ENCODE peak calls at places on chromosomes 5 and 9, in five cellular contexts. One of them, this sample, is unnamed.
A peak's percentile ranks its signal among the peaks of the same experiment; 100 is the strongest.

GRCh38 chr5:87853541-87853940 is 415.1 kb downstream of the TMEM161B start:
- ATAC-seq in stimulated activated memory B cell treated with anti-CD40 and anti-IgM and Interleukin-4, amounts not matched to agents 10 μg/mL and 1 μg/mL and 100 μg/mL, for 72 hours: no peak
- ATAC-seq in sciatic nerve: no peak
- ATAC-seq in CD8-positive, alpha-beta T cell: no peak
- ATAC-seq in activated CD8-positive, alpha-beta T cell treated with anti-CD3 and anti-CD28 coated beads for 36 hours: no peak
- ATAC-seq in this sample: no peak

GRCh38 chr9:105051897-105052296 is 123.9 kb upstream of the ABCA1 start:
- ATAC-seq in stimulated activated memory B cell treated with anti-CD40 and anti-IgM and Interleukin-4, amounts not matched to agents 10 μg/mL and 1 μg/mL and 100 μg/mL, for 72 hours: no peak
- ATAC-seq in sciatic nerve: no peak
- ATAC-seq in CD8-positive, alpha-beta T cell: no peak
- ATAC-seq in activated CD8-positive, alpha-beta T cell treated with anti-CD3 and anti-CD28 coated beads for 36 hours: peak; percentile 47
- ATAC-seq in this sample: peak; percentile 42

GRCh38 chr9:107100591-107100990 is 182.5 kb upstream of the RAD23B start:
- ATAC-seq in stimulated activated memory B cell treated with anti-CD40 and anti-IgM and Interleukin-4, amounts not matched to agents 10 μg/mL and 1 μg/mL and 100 μg/mL, for 72 hours: no peak
- ATAC-seq in sciatic nerve: no peak
- ATAC-seq in CD8-positive, alpha-beta T cell: no peak
- ATAC-seq in activated CD8-positive, alpha-beta T cell treated with anti-CD3 and anti-CD28 coated beads for 36 hours: no peak
- ATAC-seq in this sample: no peak

GRCh38 chr9:126721531-126722098 is 83.2 kb upstream of the ZBTB43 start:
- ATAC-seq in stimulated activated memory B cell treated with anti-CD40 and anti-IgM and Interleukin-4, amounts not matched to agents 10 μg/mL and 1 μg/mL and 100 μg/mL, for 72 hours: peak; percentile 41
- ATAC-seq in sciatic nerve: no peak
- ATAC-seq in CD8-positive, alpha-beta T cell: no peak
- ATAC-seq in activated CD8-positive, alpha-beta T cell treated with anti-CD3 and anti-CD28 coated beads for 36 hours: no peak
- ATAC-seq in this sample: no peak

GRCh38 chr5:55004728-55005127 is 19.3 kb upstream of the GZMK start:
- ATAC-seq in stimulated activated memory B cell treated with anti-CD40 and anti-IgM and Interleukin-4, amounts not matched to agents 10 μg/mL and 1 μg/mL and 100 μg/mL, for 72 hours: no peak
- ATAC-seq in sciatic nerve: no peak
- ATAC-seq in CD8-positive, alpha-beta T cell: no peak
- ATAC-seq in activated CD8-positive, alpha-beta T cell treated with anti-CD3 and anti-CD28 coated beads for 36 hours: no peak
- ATAC-seq in this sample: no peak

GRCh38 chr9:137459601-137460362 is 648 bp upstream of the NSMF start:
- ATAC-seq in stimulated activated memory B cell treated with anti-CD40 and anti-IgM and Interleukin-4, amounts not matched to agents 10 μg/mL and 1 μg/mL and 100 μg/mL, for 72 hours: no peak
- ATAC-seq in sciatic nerve: peak; percentile 1
- ATAC-seq in CD8-positive, alpha-beta T cell: no peak
- ATAC-seq in activated CD8-positive, alpha-beta T cell treated with anti-CD3 and anti-CD28 coated beads for 36 hours: no peak
- ATAC-seq in this sample: no peak

GRCh38 chr5:157222506-157223230 is 42.0 kb downstream of the ITK start:
- ATAC-seq in stimulated activated memory B cell treated with anti-CD40 and anti-IgM and Interleukin-4, amounts not matched to agents 10 μg/mL and 1 μg/mL and 100 μg/mL, for 72 hours: peak; percentile 54
- ATAC-seq in sciatic nerve: no peak
- ATAC-seq in CD8-positive, alpha-beta T cell: peak; percentile 80
- ATAC-seq in activated CD8-positive, alpha-beta T cell treated with anti-CD3 and anti-CD28 coated beads for 36 hours: peak; percentile 67
- ATAC-seq in this sample: peak; percentile 69

GRCh38 chr9:93660647-93661046 is 84.3 kb downstream of the PHF2 start:
- ATAC-seq in stimulated activated memory B cell treated with anti-CD40 and anti-IgM and Interleukin-4, amounts not matched to agents 10 μg/mL and 1 μg/mL and 100 μg/mL, for 72 hours: no peak
- ATAC-seq in sciatic nerve: no peak
- ATAC-seq in CD8-positive, alpha-beta T cell: no peak
- ATAC-seq in activated CD8-positive, alpha-beta T cell treated with anti-CD3 and anti-CD28 coated beads for 36 hours: no peak
- ATAC-seq in this sample: no peak

GRCh38 chr5:11415751-11416150 is 488.5 kb downstream of the CTNND2 start:
- ATAC-seq in stimulated activated memory B cell treated with anti-CD40 and anti-IgM and Interleukin-4, amounts not matched to agents 10 μg/mL and 1 μg/mL and 100 μg/mL, for 72 hours: no peak
- ATAC-seq in sciatic nerve: no peak
- ATAC-seq in CD8-positive, alpha-beta T cell: no peak
- ATAC-seq in activated CD8-positive, alpha-beta T cell treated with anti-CD3 and anti-CD28 coated beads for 36 hours: no peak
- ATAC-seq in this sample: no peak

GRCh38 chr5:18305288-18305899 is 671.1 kb downstream of the TAF11L14 start:
- ATAC-seq in stimulated activated memory B cell treated with anti-CD40 and anti-IgM and Interleukin-4, amounts not matched to agents 10 μg/mL and 1 μg/mL and 100 μg/mL, for 72 hours: peak; percentile 64
- ATAC-seq in sciatic nerve: no peak
- ATAC-seq in CD8-positive, alpha-beta T cell: no peak
- ATAC-seq in activated CD8-positive, alpha-beta T cell treated with anti-CD3 and anti-CD28 coated beads for 36 hours: no peak
- ATAC-seq in this sample: no peak

GRCh38 chr9:121196389-121196788 is 5.3 kb downstream of the RAB14 start:
- ATAC-seq in stimulated activated memory B cell treated with anti-CD40 and anti-IgM and Interleukin-4, amounts not matched to agents 10 μg/mL and 1 μg/mL and 100 μg/mL, for 72 hours: no peak
- ATAC-seq in sciatic nerve: no peak
- ATAC-seq in CD8-positive, alpha-beta T cell: no peak
- ATAC-seq in activated CD8-positive, alpha-beta T cell treated with anti-CD3 and anti-CD28 coated beads for 36 hours: peak; percentile 35
- ATAC-seq in this sample: no peak

GRCh38 chr9:135241381-135242380 is 154.2 kb downstream of the OLFM1 start:
- ATAC-seq in stimulated activated memory B cell treated with anti-CD40 and anti-IgM and Interleukin-4, amounts not matched to agents 10 μg/mL and 1 μg/mL and 100 μg/mL, for 72 hours: no peak
- ATAC-seq in sciatic nerve: no peak
- ATAC-seq in CD8-positive, alpha-beta T cell: no peak
- ATAC-seq in activated CD8-positive, alpha-beta T cell treated with anti-CD3 and anti-CD28 coated beads for 36 hours: no peak
- ATAC-seq in this sample: no peak

GRCh38 chr5:79924936-79925893 is 65.8 kb downstream of the MTX3 start:
- ATAC-seq in stimulated activated memory B cell treated with anti-CD40 and anti-IgM and Interleukin-4, amounts not matched to agents 10 μg/mL and 1 μg/mL and 100 μg/mL, for 72 hours: no peak
- ATAC-seq in sciatic nerve: no peak
- ATAC-seq in CD8-positive, alpha-beta T cell: no peak
- ATAC-seq in activated CD8-positive, alpha-beta T cell treated with anti-CD3 and anti-CD28 coated beads for 36 hours: peak; percentile 61
- ATAC-seq in this sample: peak; percentile 59

GRCh38 chr9:120783611-120784047 is 9.6 kb downstream of the FBXW2 start:
- ATAC-seq in stimulated activated memory B cell treated with anti-CD40 and anti-IgM and Interleukin-4, amounts not matched to agents 10 μg/mL and 1 μg/mL and 100 μg/mL, for 72 hours: no peak
- ATAC-seq in sciatic nerve: peak; percentile 90
- ATAC-seq in CD8-positive, alpha-beta T cell: no peak
- ATAC-seq in activated CD8-positive, alpha-beta T cell treated with anti-CD3 and anti-CD28 coated beads for 36 hours: no peak
- ATAC-seq in this sample: no peak

GRCh38 chr9:116156621-116157314 is 3.2 kb downstream of the PAPPA start:
- ATAC-seq in stimulated activated memory B cell treated with anti-CD40 and anti-IgM and Interleukin-4, amounts not matched to agents 10 μg/mL and 1 μg/mL and 100 μg/mL, for 72 hours: no peak
- ATAC-seq in sciatic nerve: peak; percentile 72
- ATAC-seq in CD8-positive, alpha-beta T cell: no peak
- ATAC-seq in activated CD8-positive, alpha-beta T cell treated with anti-CD3 and anti-CD28 coated beads for 36 hours: no peak
- ATAC-seq in this sample: no peak

GRCh38 chr5:55982957-55983381 is 11.8 kb downstream of the IL6ST start:
- ATAC-seq in stimulated activated memory B cell treated with anti-CD40 and anti-IgM and Interleukin-4, amounts not matched to agents 10 μg/mL and 1 μg/mL and 100 μg/mL, for 72 hours: no peak
- ATAC-seq in sciatic nerve: peak; percentile 55
- ATAC-seq in CD8-positive, alpha-beta T cell: peak; percentile 35
- ATAC-seq in activated CD8-positive, alpha-beta T cell treated with anti-CD3 and anti-CD28 coated beads for 36 hours: peak; percentile 22
- ATAC-seq in this sample: no peak

GRCh38 chr9:73162987-73163763 is 11.5 kb downstream of the ANXA1 start:
- ATAC-seq in stimulated activated memory B cell treated with anti-CD40 and anti-IgM and Interleukin-4, amounts not matched to agents 10 μg/mL and 1 μg/mL and 100 μg/mL, for 72 hours: no peak
- ATAC-seq in sciatic nerve: no peak
- ATAC-seq in CD8-positive, alpha-beta T cell: peak; percentile 75
- ATAC-seq in activated CD8-positive, alpha-beta T cell treated with anti-CD3 and anti-CD28 coated beads for 36 hours: peak; percentile 88
- ATAC-seq in this sample: peak; percentile 73

GRCh38 chr9:33350310-33350709 is 52.1 kb downstream of the AQP7 start:
- ATAC-seq in stimulated activated memory B cell treated with anti-CD40 and anti-IgM and Interleukin-4, amounts not matched to agents 10 μg/mL and 1 μg/mL and 100 μg/mL, for 72 hours: no peak
- ATAC-seq in sciatic nerve: peak; percentile 59
- ATAC-seq in CD8-positive, alpha-beta T cell: no peak
- ATAC-seq in activated CD8-positive, alpha-beta T cell treated with anti-CD3 and anti-CD28 coated beads for 36 hours: no peak
- ATAC-seq in this sample: peak; percentile 42

GRCh38 chr9:14983599-14983998 is 73.4 kb upstream of the FREM1 start:
- ATAC-seq in stimulated activated memory B cell treated with anti-CD40 and anti-IgM and Interleukin-4, amounts not matched to agents 10 μg/mL and 1 μg/mL and 100 μg/mL, for 72 hours: no peak
- ATAC-seq in sciatic nerve: no peak
- ATAC-seq in CD8-positive, alpha-beta T cell: no peak
- ATAC-seq in activated CD8-positive, alpha-beta T cell treated with anti-CD3 and anti-CD28 coated beads for 36 hours: no peak
- ATAC-seq in this sample: no peak

GRCh38 chr5:36158144-36158543 is 6.2 kb downstream of the SKP2 start:
- ATAC-seq in stimulated activated memory B cell treated with anti-CD40 and anti-IgM and Interleukin-4, amounts not matched to agents 10 μg/mL and 1 μg/mL and 100 μg/mL, for 72 hours: no peak
- ATAC-seq in sciatic nerve: peak; percentile 73
- ATAC-seq in CD8-positive, alpha-beta T cell: no peak
- ATAC-seq in activated CD8-positive, alpha-beta T cell treated with anti-CD3 and anti-CD28 coated beads for 36 hours: no peak
- ATAC-seq in this sample: no peak

GRCh38 chr9:95127249-95128176 is 190.0 kb downstream of the FANCC start:
- ATAC-seq in stimulated activated memory B cell treated with anti-CD40 and anti-IgM and Interleukin-4, amounts not matched to agents 10 μg/mL and 1 μg/mL and 100 μg/mL, for 72 hours: peak; percentile 81
- ATAC-seq in sciatic nerve: peak; percentile 90
- ATAC-seq in CD8-positive, alpha-beta T cell: peak; percentile 68
- ATAC-seq in activated CD8-positive, alpha-beta T cell treated with anti-CD3 and anti-CD28 coated beads for 36 hours: peak; percentile 98
- ATAC-seq in this sample: peak; percentile 92

GRCh38 chr9:114130141-114130540 is 25.2 kb upstream of the COL27A1 start:
- ATAC-seq in stimulated activated memory B cell treated with anti-CD40 and anti-IgM and Interleukin-4, amounts not matched to agents 10 μg/mL and 1 μg/mL and 100 μg/mL, for 72 hours: no peak
- ATAC-seq in sciatic nerve: no peak
- ATAC-seq in CD8-positive, alpha-beta T cell: no peak
- ATAC-seq in activated CD8-positive, alpha-beta T cell treated with anti-CD3 and anti-CD28 coated beads for 36 hours: no peak
- ATAC-seq in this sample: no peak

GRCh38 chr5:140267559-140268018 is 35.3 kb downstream of the PFDN1 start:
- ATAC-seq in stimulated activated memory B cell treated with anti-CD40 and anti-IgM and Interleukin-4, amounts not matched to agents 10 μg/mL and 1 μg/mL and 100 μg/mL, for 72 hours: no peak
- ATAC-seq in sciatic nerve: no peak
- ATAC-seq in CD8-positive, alpha-beta T cell: no peak
- ATAC-seq in activated CD8-positive, alpha-beta T cell treated with anti-CD3 and anti-CD28 coated beads for 36 hours: peak; percentile 18
- ATAC-seq in this sample: no peak

GRCh38 chr9:136992819-136993369 is 672 bp downstream of the PAXX start:
- ATAC-seq in stimulated activated memory B cell treated with anti-CD40 and anti-IgM and Interleukin-4, amounts not matched to agents 10 μg/mL and 1 μg/mL and 100 μg/mL, for 72 hours: no peak
- ATAC-seq in sciatic nerve: no peak
- ATAC-seq in CD8-positive, alpha-beta T cell: no peak
- ATAC-seq in activated CD8-positive, alpha-beta T cell treated with anti-CD3 and anti-CD28 coated beads for 36 hours: peak; percentile 0
- ATAC-seq in this sample: no peak

GRCh38 chr9:77953590-77953989 is 78.0 kb downstream of the GNAQ start:
- ATAC-seq in stimulated activated memory B cell treated with anti-CD40 and anti-IgM and Interleukin-4, amounts not matched to agents 10 μg/mL and 1 μg/mL and 100 μg/mL, for 72 hours: no peak
- ATAC-seq in sciatic nerve: no peak
- ATAC-seq in CD8-positive, alpha-beta T cell: no peak
- ATAC-seq in activated CD8-positive, alpha-beta T cell treated with anti-CD3 and anti-CD28 coated beads for 36 hours: no peak
- ATAC-seq in this sample: no peak

GRCh38 chr5:35374584-35374983 is 144.3 kb upstream of the PRLR start:
- ATAC-seq in stimulated activated memory B cell treated with anti-CD40 and anti-IgM and Interleukin-4, amounts not matched to agents 10 μg/mL and 1 μg/mL and 100 μg/mL, for 72 hours: no peak
- ATAC-seq in sciatic nerve: no peak
- ATAC-seq in CD8-positive, alpha-beta T cell: no peak
- ATAC-seq in activated CD8-positive, alpha-beta T cell treated with anti-CD3 and anti-CD28 coated beads for 36 hours: no peak
- ATAC-seq in this sample: no peak

GRCh38 chr5:170105643-170106611 is at the start of gene FOXI1:
- ATAC-seq in stimulated activated memory B cell treated with anti-CD40 and anti-IgM and Interleukin-4, amounts not matched to agents 10 μg/mL and 1 μg/mL and 100 μg/mL, for 72 hours: peak; percentile 17
- ATAC-seq in sciatic nerve: no peak
- ATAC-seq in CD8-positive, alpha-beta T cell: no peak
- ATAC-seq in activated CD8-positive, alpha-beta T cell treated with anti-CD3 and anti-CD28 coated beads for 36 hours: no peak
- ATAC-seq in this sample: no peak

GRCh38 chr9:123584202-123585176 is 228.5 kb downstream of the CRB2 start:
- ATAC-seq in stimulated activated memory B cell treated with anti-CD40 and anti-IgM and Interleukin-4, amounts not matched to agents 10 μg/mL and 1 μg/mL and 100 μg/mL, for 72 hours: no peak
- ATAC-seq in sciatic nerve: no peak
- ATAC-seq in CD8-positive, alpha-beta T cell: no peak
- ATAC-seq in activated CD8-positive, alpha-beta T cell treated with anti-CD3 and anti-CD28 coated beads for 36 hours: no peak
- ATAC-seq in this sample: no peak

GRCh38 chr5:143106175-143106574 is 297.3 kb downstream of the NR3C1 start:
- ATAC-seq in stimulated activated memory B cell treated with anti-CD40 and anti-IgM and Interleukin-4, amounts not matched to agents 10 μg/mL and 1 μg/mL and 100 μg/mL, for 72 hours: no peak
- ATAC-seq in sciatic nerve: peak; percentile 86
- ATAC-seq in CD8-positive, alpha-beta T cell: no peak
- ATAC-seq in activated CD8-positive, alpha-beta T cell treated with anti-CD3 and anti-CD28 coated beads for 36 hours: no peak
- ATAC-seq in this sample: no peak

GRCh38 chr9:127121628-127122175 is 733 bp downstream of the ANGPTL2 start:
- ATAC-seq in stimulated activated memory B cell treated with anti-CD40 and anti-IgM and Interleukin-4, amounts not matched to agents 10 μg/mL and 1 μg/mL and 100 μg/mL, for 72 hours: no peak
- ATAC-seq in sciatic nerve: peak; percentile 20
- ATAC-seq in CD8-positive, alpha-beta T cell: no peak
- ATAC-seq in activated CD8-positive, alpha-beta T cell treated with anti-CD3 and anti-CD28 coated beads for 36 hours: no peak
- ATAC-seq in this sample: no peak